ENCODE peak calls at places on chromosomes 4 and X, in four cellular contexts. O is K562, V is HepG2, L is GM12878. B is an unnamed sample.

GRCh38 chr4:98571161-98571786 is 87.1 kb downstream of the TSPAN5 start:
- DNase-seq in O (no peak), V (no peak), L (no peak), B (no peak)

GRCh38 chrX:154378059-154378798 is 866 bp upstream of the EMD start:
- DNase-seq in O (peak), V (no peak), L (no peak), B (peak)

GRCh38 chr4:36392049-36392448 is 110.6 kb downstream of the DTHD1 start:
- DNase-seq in O (no peak), V (no peak), L (no peak), B (no peak)

GRCh38 chr4:33063238-33063637 is 2343.1 kb downstream of the PCDH7 start:
- DNase-seq in O (no peak), V (no peak), L (no peak), B (no peak)

GRCh38 chr4:120348521-120348920 is 281.9 kb upstream of the MAD2L1 start:
- DNase-seq in O (no peak), V (no peak), L (no peak), B (no peak)

GRCh38 chrX:118325453-118325852 is 20.5 kb upstream of the WDR44 start:
- DNase-seq in O (peak), V (no peak), L (no peak), B (no peak)

GRCh38 chr4:1342003-1342402 is 5.0 kb upstream of the UVSSA start:
- DNase-seq in O (no peak), V (no peak), L (no peak), B (no peak)

GRCh38 chrX:48890296-48890925 is 7.2 kb downstream of the TIMM17B start:
- DNase-seq in O (no peak), V (no peak), L (no peak), B (no peak)

GRCh38 chrX:44223150-44223549 is 120.3 kb downstream of the EFHC2 start:
- DNase-seq in O (no peak), V (no peak), L (no peak), B (no peak)

GRCh38 chr4:12729384-12729783 is 754.8 kb downstream of the RAB28 start:
- DNase-seq in O (peak), V (peak), L (no peak), B (no peak)

GRCh38 chrX:51316271-51316670 is 16.4 kb upstream of the NUDT10 start:
- DNase-seq in O (no peak), V (no peak), L (no peak), B (no peak)

GRCh38 chr4:118969359-118969758 is 80.7 kb downstream of the SYNPO2 start:
- DNase-seq in O (peak), V (peak), L (no peak), B (peak)

GRCh38 chr4:76783836-76784235 is 114.1 kb downstream of the SOWAHB start:
- DNase-seq in O (no peak), V (no peak), L (no peak), B (no peak)

GRCh38 chr4:123235431-123235830 is 161.2 kb upstream of the SPRY1 start:
- DNase-seq in O (no peak), V (no peak), L (no peak), B (no peak)

GRCh38 chrX:16002185-16002584 is 121.2 kb upstream of the GRPR start:
- DNase-seq in O (no peak), V (no peak), L (no peak), B (no peak)

GRCh38 chrX:24575496-24575895 is 71.7 kb downstream of the PCYT1B start:
- DNase-seq in O (no peak), V (no peak), L (no peak), B (no peak)

GRCh38 chr4:112897548-112897947 is 151.9 kb upstream of the ANK2 start:
- DNase-seq in O (no peak), V (peak), L (no peak), B (peak)

GRCh38 chr4:95528388-95528787 is 20.4 kb downstream of the UNC5C start:
- DNase-seq in O (no peak), V (no peak), L (no peak), B (no peak)

GRCh38 chrX:13489451-13489850 is 80.0 kb upstream of the EGFL6 start:
- DNase-seq in O (no peak), V (no peak), L (no peak), B (no peak)

GRCh38 chr4:148514581-148514980 is 72.4 kb upstream of the NR3C2 start:
- DNase-seq in O (no peak), V (no peak), L (no peak), B (no peak)

GRCh38 chrX:356385-357034 is 30.2 kb downstream of the PPP2R3B start:
- DNase-seq in O (no peak), V (no peak), L (no peak), B (no peak)

GRCh38 chr4:90842960-90843359 is 715.8 kb downstream of the CCSER1 start:
- DNase-seq in O (no peak), V (peak), L (peak), B (no peak)

GRCh38 chrX:129522184-129523059 is 868 bp downstream of the SMARCA1 start:
- DNase-seq in O (peak), V (peak), L (no peak), B (peak)

GRCh38 chr4:147137280-147137679 is 191.6 kb upstream of the TTC29 start:
- DNase-seq in O (no peak), V (no peak), L (no peak), B (no peak)

GRCh38 chr4:102288497-102288896 is 56.8 kb downstream of the SLC39A8 start:
- DNase-seq in O (no peak), V (no peak), L (no peak), B (no peak)

GRCh38 chrX:107673933-107674479 is 45.7 kb downstream of the PRPS1 start:
- DNase-seq in O (peak), V (no peak), L (peak), B (no peak)

GRCh38 chr4:7699040-7699439 is 240.6 kb downstream of the AFAP1 start:
- DNase-seq in O (no peak), V (no peak), L (no peak), B (no peak)

GRCh38 chrX:153762636-153763173 is 1.3 kb upstream of the PLXNB3 start:
- DNase-seq in O (no peak), V (no peak), L (no peak), B (no peak)

GRCh38 chrX:104270212-104270611 is 15.5 kb upstream of the ESX1 start:
- DNase-seq in O (no peak), V (no peak), L (no peak), B (no peak)

GRCh38 chr4:46450556-46450955 is 60.6 kb upstream of the GABRA2 start:
- DNase-seq in O (no peak), V (no peak), L (no peak), B (no peak)

GRCh38 chr4:182724414-182724813 is 192.8 kb downstream of the DCTD start:
- DNase-seq in O (no peak), V (no peak), L (no peak), B (no peak)

GRCh38 chrX:47650164-47651042 is at the start of gene ELK1:
- DNase-seq in O (peak), V (peak), L (peak), B (peak)

GRCh38 chr4:176755624-176756023 is 37.1 kb downstream of the VEGFC start:
- DNase-seq in O (no peak), V (no peak), L (no peak), B (no peak)

GRCh38 chrX:323721-324628 is 5.4 kb upstream of the GTPBP6 start:
- DNase-seq in O (no peak), V (peak), L (no peak), B (peak)

GRCh38 chr4:48340276-48340904 is 939 bp upstream of the SLAIN2 start:
- DNase-seq in O (peak), V (no peak), L (no peak), B (no peak)

GRCh38 chr4:152666946-152667345 is 12.9 kb downstream of the TMEM154 start:
- DNase-seq in O (no peak), V (no peak), L (no peak), B (no peak)
- TF ChIP-seq ESRRA in O (no peak), V (no peak), L (no peak), B (no peak)

GRCh38 chr4:178086324-178086723 is 644.1 kb upstream of the AGA start:
- DNase-seq in O (no peak), V (peak), L (no peak), B (peak)

GRCh38 chr4:178090640-178091411 is 648.6 kb upstream of the AGA start:
- DNase-seq in O (no peak), V (no peak), L (no peak), B (peak)
- TF ChIP-seq SP1 in O (no peak), V (no peak), L (no peak), B (no peak)

DNA sequence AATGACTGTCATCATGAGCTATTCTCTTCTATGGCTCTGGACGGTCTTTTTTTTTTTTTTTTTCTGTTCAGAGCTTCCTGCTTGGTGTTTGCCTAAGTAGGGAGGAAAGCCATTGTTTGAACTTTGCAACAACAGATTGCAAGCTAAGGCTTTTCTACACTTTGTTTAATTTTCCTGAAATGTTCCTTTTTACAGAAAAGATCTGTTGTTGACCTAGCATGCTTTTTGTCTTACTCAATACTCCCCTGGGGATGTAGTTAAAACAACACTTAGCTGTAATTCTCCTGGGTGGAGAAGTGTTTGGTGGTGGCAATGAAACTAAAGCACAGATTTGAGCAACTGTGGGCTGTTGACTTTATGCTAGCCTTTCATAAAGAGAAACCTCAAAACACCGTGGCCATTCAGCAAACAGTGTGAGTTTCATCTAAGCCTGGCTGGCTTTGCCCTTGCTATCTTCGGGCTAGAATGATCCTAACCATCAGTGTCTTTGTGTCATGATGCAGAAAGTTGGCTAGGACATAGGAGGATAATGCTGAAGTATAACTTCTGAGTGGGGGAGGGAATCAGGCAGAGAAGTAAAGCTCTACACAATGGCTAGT is 110.5 kb downstream of the ANXA3 start:
- DNase-seq in O (no peak), V (peak), L (peak), B (no peak)
- TF ChIP-seq ESRRA in O (no peak), V (no peak), L (no peak), B (no peak)

GRCh38 chr4:16757080-16757521 is 141.3 kb downstream of the LDB2 start:
- DNase-seq in O (no peak), V (no peak), L (no peak), B (no peak)
- TF ChIP-seq SP1 in O (no peak), V (no peak), L (no peak), B (no peak)

GRCh38 chr4:89539797-89540711 is 232.5 kb upstream of the GPRIN3 start:
- DNase-seq in O (no peak), V (no peak), L (no peak), B (no peak)
- TF ChIP-seq ESRRA in O (no peak), V (no peak), L (no peak), B (no peak)

DNA sequence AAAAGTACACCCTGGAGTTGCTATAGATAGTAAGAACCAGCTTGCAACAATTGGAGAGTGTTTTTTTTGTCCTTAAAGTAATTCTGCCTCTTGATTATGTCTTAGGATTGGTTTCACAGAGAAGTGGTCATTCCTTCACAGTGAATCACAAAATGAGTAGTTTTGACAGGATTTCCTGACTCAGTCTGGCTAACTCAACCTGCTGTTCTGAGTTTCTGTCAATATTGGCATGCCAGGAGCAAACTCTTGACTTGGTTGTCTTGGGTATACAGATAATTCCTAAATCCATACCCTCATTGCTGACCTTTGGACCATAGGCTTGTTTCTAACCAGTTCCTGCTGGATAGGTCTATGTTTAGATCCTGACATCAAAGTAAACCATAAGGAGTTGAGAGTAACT is 9.4 kb downstream of the FHIP1A start:
- DNase-seq in O (no peak), V (peak), L (no peak), B (no peak)
- TF ChIP-seq SP1 in O (no peak), V (no peak), L (no peak), B (no peak)

GRCh38 chr4:21655100-21655499 is 293.5 kb downstream of the KCNIP4 start:
- DNase-seq in O (no peak), V (no peak), L (no peak), B (no peak)
- TF ChIP-seq ESRRA in O (no peak), V (no peak), L (no peak), B (no peak)

B was measured in WTC11.